ENCODE peak calls at places on chromosome 4, in four cellular contexts. One of them, this sample, is unnamed. For H3K4me1, the result is how much of the 10 kb centered on the place peaks cover.

GRCh38 chr4:83378426-83378825 is 43.8 kb upstream of the HPSE start:
- DNase-seq in HepG2: no peak
- DNase-seq in suprapubic skin: no peak
- DNase-seq in sigmoid colon: no peak
- DNase-seq in this sample: no peak

GRCh38 chr4:117085185-117085701 is at the start of gene TRAM1L1:
- DNase-seq in HepG2: peak
- DNase-seq in suprapubic skin: peak
- DNase-seq in sigmoid colon: peak
- DNase-seq in this sample: peak

GRCh38 chr4:140790171-140790570 is 34.0 kb upstream of the TBC1D9 start:
- DNase-seq in HepG2: no peak
- DNase-seq in suprapubic skin: no peak
- DNase-seq in sigmoid colon: no peak
- DNase-seq in this sample: no peak

GRCh38 chr4:152528060-152528459 is 7.8 kb downstream of the FBXW7 start:
- DNase-seq in HepG2: no peak
- DNase-seq in suprapubic skin: no peak
- DNase-seq in sigmoid colon: no peak
- DNase-seq in this sample: no peak

GRCh38 chr4:53510981-53511380 is 80.3 kb downstream of the LNX1 start:
- DNase-seq in HepG2: no peak
- DNase-seq in suprapubic skin: no peak
- DNase-seq in sigmoid colon: no peak
- DNase-seq in this sample: no peak

GRCh38 chr4:91086008-91086407 is 958.8 kb downstream of the CCSER1 start:
- DNase-seq in HepG2: no peak
- DNase-seq in suprapubic skin: no peak
- DNase-seq in sigmoid colon: no peak
- DNase-seq in this sample: no peak

GRCh38 chr4:152936446-152937279 is 540 bp downstream of the FHDC1 start:
- DNase-seq in HepG2: no peak
- DNase-seq in suprapubic skin: no peak
- DNase-seq in sigmoid colon: no peak
- DNase-seq in this sample: peak

GRCh38 chr4:13821522-13821921 is 194.0 kb upstream of the BOD1L1 start:
- DNase-seq in HepG2: no peak
- DNase-seq in suprapubic skin: no peak
- DNase-seq in sigmoid colon: no peak
- DNase-seq in this sample: no peak

GRCh38 chr4:17324431-17324830 is 187.5 kb downstream of the QDPR start:
- DNase-seq in HepG2: peak
- DNase-seq in suprapubic skin: no peak
- DNase-seq in sigmoid colon: no peak
- DNase-seq in this sample: no peak

GRCh38 chr4:11529625-11530201 is 101.0 kb upstream of the HS3ST1 start:
- DNase-seq in HepG2: no peak
- DNase-seq in suprapubic skin: no peak
- DNase-seq in sigmoid colon: no peak
- DNase-seq in this sample: no peak

GRCh38 chr4:1614854-1615595 is 69.1 kb downstream of the FAM53A start:
- DNase-seq in HepG2: no peak
- DNase-seq in suprapubic skin: no peak
- DNase-seq in sigmoid colon: no peak
- DNase-seq in this sample: peak

GRCh38 chr4:107094332-107094731 is 58.2 kb upstream of the DKK2 start:
- DNase-seq in HepG2: peak
- DNase-seq in suprapubic skin: no peak
- DNase-seq in sigmoid colon: no peak
- DNase-seq in this sample: peak

GRCh38 chr4:116925900-116926457 is 159.4 kb downstream of the TRAM1L1 start:
- DNase-seq in HepG2: no peak
- DNase-seq in suprapubic skin: no peak
- DNase-seq in sigmoid colon: peak
- DNase-seq in this sample: peak

GRCh38 chr4:33126002-33126401 is 2405.8 kb downstream of the PCDH7 start:
- DNase-seq in HepG2: no peak
- DNase-seq in suprapubic skin: no peak
- DNase-seq in sigmoid colon: no peak
- DNase-seq in this sample: no peak

GRCh38 chr4:139633195-139633594 is 32.4 kb upstream of the MGST2 start:
- DNase-seq in HepG2: no peak
- DNase-seq in suprapubic skin: no peak
- DNase-seq in sigmoid colon: no peak
- DNase-seq in this sample: no peak

GRCh38 chr4:52507774-52508173 is 151.3 kb downstream of the USP46 start:
- DNase-seq in HepG2: no peak
- DNase-seq in suprapubic skin: no peak
- DNase-seq in sigmoid colon: no peak
- DNase-seq in this sample: no peak

GRCh38 chr4:1862055-1862911 is 6.3 kb upstream of the LETM1 start:
- DNase-seq in HepG2: no peak
- DNase-seq in suprapubic skin: no peak
- DNase-seq in sigmoid colon: no peak
- DNase-seq in this sample: no peak

GRCh38 chr4:75037253-75037652 is 104.3 kb downstream of the PARM1 start:
- DNase-seq in HepG2: no peak
- DNase-seq in suprapubic skin: no peak
- DNase-seq in sigmoid colon: no peak
- DNase-seq in this sample: no peak

GRCh38 chr4:169150806-169151205 is 120.0 kb downstream of the SH3RF1 start:
- DNase-seq in HepG2: no peak
- DNase-seq in suprapubic skin: no peak
- DNase-seq in sigmoid colon: no peak
- DNase-seq in this sample: no peak

GRCh38 chr4:169115897-169116254 is 105.8 kb upstream of the CBR4 start:
- DNase-seq in HepG2: no peak
- DNase-seq in suprapubic skin: no peak
- DNase-seq in sigmoid colon: no peak
- DNase-seq in this sample: no peak

GRCh38 chr4:38128478-38129451 is 168.6 kb downstream of the PTTG2 start:
- DNase-seq in HepG2: peak
- DNase-seq in suprapubic skin: peak
- DNase-seq in sigmoid colon: no peak
- DNase-seq in this sample: no peak

DNA sequence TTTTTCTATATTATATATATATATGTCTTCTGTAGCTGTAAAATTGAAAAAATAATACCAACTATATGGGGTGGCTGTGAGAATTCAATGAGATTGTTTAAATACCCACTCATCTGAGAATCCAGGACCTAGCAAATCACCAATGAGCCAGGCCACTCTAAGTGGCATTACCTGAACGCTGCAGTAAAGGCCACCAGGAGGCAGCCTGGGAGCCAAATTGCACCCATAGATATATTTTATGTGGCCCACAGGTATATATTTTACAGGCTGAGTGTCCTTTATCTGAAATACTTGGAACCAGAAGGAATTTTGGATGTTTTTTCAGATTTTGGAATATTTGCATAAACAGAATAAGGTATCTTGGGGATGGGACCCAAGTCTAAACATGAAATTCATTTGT is 58.2 kb upstream of the C4orf50 start:
- DNase-seq in HepG2: no peak
- DNase-seq in suprapubic skin: no peak
- DNase-seq in sigmoid colon: no peak
- DNase-seq in this sample: no peak
- H3K4me1 ChIP-seq in HepG2: under half
- H3K4me1 ChIP-seq in suprapubic skin: under half
- H3K4me1 ChIP-seq in sigmoid colon: under half
- H3K4me1 ChIP-seq in this sample: under half

GRCh38 chr4:165343353-165344191 is 16.1 kb downstream of the MSMO1 start:
- DNase-seq in HepG2: peak
- DNase-seq in suprapubic skin: no peak
- DNase-seq in sigmoid colon: no peak
- DNase-seq in this sample: no peak

GRCh38 chr4:165345663-165346417 is 18.4 kb downstream of the MSMO1 start:
- DNase-seq in HepG2: no peak
- DNase-seq in suprapubic skin: no peak
- DNase-seq in sigmoid colon: no peak
- DNase-seq in this sample: no peak

GRCh38 chr4:165351359-165352130 is 24.1 kb downstream of the MSMO1 start:
- DNase-seq in HepG2: peak
- DNase-seq in suprapubic skin: no peak
- DNase-seq in sigmoid colon: no peak
- DNase-seq in this sample: no peak

GRCh38 chr4:165347647-165348569 is 20.4 kb downstream of the MSMO1 start:
- DNase-seq in HepG2: no peak
- DNase-seq in suprapubic skin: no peak
- DNase-seq in sigmoid colon: no peak
- DNase-seq in this sample: no peak
- TF ChIP-seq POLR2AphosphoS5 in HepG2: no peak
- TF ChIP-seq POLR2AphosphoS5 in suprapubic skin: no peak
- TF ChIP-seq POLR2AphosphoS5 in sigmoid colon: no peak
- TF ChIP-seq POLR2AphosphoS5 in this sample: no peak

DNA sequence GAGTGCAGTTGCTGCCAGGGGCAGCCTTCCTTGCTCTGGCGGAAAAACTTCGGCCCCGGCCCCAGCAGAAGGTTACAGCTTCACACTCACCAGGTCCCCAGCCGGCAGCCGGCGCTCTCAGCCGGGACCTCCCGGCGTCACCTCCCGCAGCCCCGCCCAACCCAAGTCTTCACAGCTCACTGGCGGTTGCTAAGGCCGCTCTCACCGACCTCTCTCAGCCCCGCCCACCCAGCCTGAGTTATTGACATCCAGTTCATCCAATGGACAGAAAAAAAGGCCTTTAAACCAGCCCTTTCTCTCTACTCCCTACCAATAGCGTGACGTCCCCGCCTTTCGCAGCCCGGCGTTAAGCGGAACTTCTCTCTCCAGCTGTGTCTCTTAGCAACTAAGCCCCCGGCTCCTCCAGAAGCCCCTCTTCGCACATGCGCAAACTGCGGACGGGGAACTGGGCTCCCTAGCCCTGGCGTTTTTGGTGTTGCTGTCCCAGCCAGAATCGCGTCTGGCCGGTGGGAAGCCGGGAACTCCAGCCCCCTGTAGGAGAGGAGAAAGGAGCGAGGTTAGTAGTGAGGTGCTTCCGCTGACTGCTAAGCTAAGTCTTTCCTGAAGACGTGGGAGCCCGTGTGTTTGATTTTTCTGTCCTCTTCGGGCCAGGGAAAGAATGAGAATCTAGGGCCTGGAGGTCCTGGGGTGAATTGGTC is at the start of gene BBS12:
- DNase-seq in HepG2: peak
- DNase-seq in suprapubic skin: peak
- DNase-seq in sigmoid colon: peak
- DNase-seq in this sample: peak
- TF ChIP-seq POLR2A in HepG2: no peak
- TF ChIP-seq POLR2A in suprapubic skin: no peak
- TF ChIP-seq POLR2A in sigmoid colon: peak
- TF ChIP-seq POLR2A in this sample: no peak

DNA sequence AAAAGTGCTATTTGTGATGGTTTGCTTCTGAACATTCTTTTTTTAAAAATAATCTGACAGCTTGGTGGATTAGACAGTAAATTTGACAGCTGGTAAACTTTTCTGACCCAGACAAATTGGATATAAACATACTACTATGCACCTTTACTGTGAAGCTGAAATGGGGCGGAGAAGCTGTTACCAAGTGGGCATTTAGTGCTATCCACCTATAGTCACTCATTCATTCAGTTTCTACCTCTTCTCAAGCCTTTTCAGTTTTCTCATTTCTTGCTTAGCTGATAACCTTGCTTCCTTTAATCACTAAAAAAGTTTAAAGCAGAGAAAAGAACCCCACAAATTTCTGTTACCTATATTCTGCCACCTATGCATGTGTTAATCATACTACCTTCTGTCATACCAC is 5.2 kb downstream of the RPS3A start:
- DNase-seq in HepG2: no peak
- DNase-seq in suprapubic skin: no peak
- DNase-seq in sigmoid colon: no peak
- DNase-seq in this sample: no peak
- H3K4me1 ChIP-seq in HepG2: under half
- H3K4me1 ChIP-seq in suprapubic skin: under half
- H3K4me1 ChIP-seq in sigmoid colon: under half
- H3K4me1 ChIP-seq in this sample: under half

GRCh38 chr4:98624144-98624543 is 34.3 kb downstream of the TSPAN5 start:
- DNase-seq in HepG2: no peak
- DNase-seq in suprapubic skin: no peak
- DNase-seq in sigmoid colon: no peak
- DNase-seq in this sample: no peak

GRCh38 chr4:98625920-98626319 is 32.5 kb downstream of the TSPAN5 start:
- DNase-seq in HepG2: no peak
- DNase-seq in suprapubic skin: no peak
- DNase-seq in sigmoid colon: no peak
- DNase-seq in this sample: no peak

GRCh38 chr4:98624642-98625041 is 33.8 kb downstream of the TSPAN5 start:
- DNase-seq in HepG2: no peak
- DNase-seq in suprapubic skin: no peak
- DNase-seq in sigmoid colon: no peak
- DNase-seq in this sample: no peak

GRCh38 chr4:98626350-98626749 is 32.1 kb downstream of the TSPAN5 start:
- DNase-seq in HepG2: no peak
- DNase-seq in suprapubic skin: no peak
- DNase-seq in sigmoid colon: no peak
- DNase-seq in this sample: no peak

GRCh38 chr4:98625399-98625798 is 33.0 kb downstream of the TSPAN5 start:
- DNase-seq in HepG2: no peak
- DNase-seq in suprapubic skin: no peak
- DNase-seq in sigmoid colon: no peak
- DNase-seq in this sample: no peak
- TF ChIP-seq POLR2AphosphoS5 in HepG2: no peak
- TF ChIP-seq POLR2AphosphoS5 in suprapubic skin: no peak
- TF ChIP-seq POLR2AphosphoS5 in sigmoid colon: no peak
- TF ChIP-seq POLR2AphosphoS5 in this sample: no peak

This sample was measured in spleen.